ENCODE peak calls at places on chromosomes 2 and 18, in seven cellular contexts. I, R, Z, F, V, W and Y are unnamed samples.

GRCh38 chr2:99675110-99675661 is 185.4 kb upstream of the REV1 start:
- DNase-seq in Z (no peak), I (no peak), F (no peak), W (no peak), V (no peak), R (no peak), Y (no peak)

GRCh38 chr2:196660264-196660663 is 20.7 kb downstream of the CCDC150 start:
- DNase-seq in I (peak; percentile 26), R (no peak), Z (no peak), W (peak; percentile 79), F (peak; percentile 6), V (no peak), Y (no peak)

GRCh38 chr2:63840081-63840784 is 1.5 kb upstream of the UGP2 start:
- DNase-seq in F (no peak), Z (no peak), W (no peak), R (peak; percentile 88), V (no peak), I (no peak), Y (no peak)

GRCh38 chr2:220114443-220114842 is 487.0 kb downstream of the SLC4A3 start:
- DNase-seq in W (no peak), F (no peak), R (no peak), V (no peak), I (no peak), Z (no peak), Y (no peak)

GRCh38 chr2:158443613-158444012 is 12.9 kb downstream of the CCDC148 start:
- DNase-seq in V (no peak), F (no peak), Z (no peak), R (no peak), I (no peak), W (no peak), Y (no peak)

GRCh38 chr2:117272975-117273671 is 541.4 kb upstream of the DDX18 start:
- DNase-seq in Z (no peak), R (no peak), V (no peak), I (no peak), F (peak; percentile 31), W (no peak), Y (no peak)

GRCh38 chr2:168633895-168634294 is 168.5 kb upstream of the NOSTRIN start:
- DNase-seq in R (no peak), V (no peak), F (no peak), W (no peak), I (no peak), Z (no peak), Y (no peak)

GRCh38 chr18:77223221-77223639 is 26.4 kb upstream of the GALR1 start:
- DNase-seq in V (no peak), I (no peak), Z (no peak), F (peak; percentile 55), R (no peak), W (no peak), Y (no peak)

GRCh38 chr2:60550151-60550983 is 3.1 kb downstream of the BCL11A start:
- DNase-seq in I (peak; percentile 79), R (peak; percentile 96), W (peak; percentile 90), V (no peak), F (peak; percentile 62), Z (peak; percentile 88), Y (peak; percentile 28)

GRCh38 chr2:143558665-143559064 is 429.4 kb downstream of the ARHGAP15 start:
- DNase-seq in Z (no peak), W (peak; percentile 85), R (no peak), V (no peak), I (no peak), F (peak; percentile 73), Y (no peak)

GRCh38 chr2:121521359-121521758 is 9.3 kb upstream of the RNU4ATAC start:
- DNase-seq in V (no peak), R (no peak), F (no peak), Z (no peak), I (no peak), W (no peak), Y (no peak)

GRCh38 chr2:175965773-175966172 is 36.3 kb downstream of the LNPK start:
- DNase-seq in I (no peak), F (no peak), R (no peak), V (no peak), Z (no peak), W (no peak), Y (no peak)

GRCh38 chr2:19207452-19207851 is 151.0 kb downstream of the OSR1 start:
- DNase-seq in R (no peak), I (no peak), F (no peak), Z (no peak), W (no peak), V (no peak), Y (no peak)

GRCh38 chr2:177396630-177397460 is 4.3 kb downstream of the AGPS start:
- DNase-seq in R (peak; percentile 24), V (peak; percentile 90), W (peak; percentile 77), F (peak; percentile 97), Z (no peak), I (peak; percentile 76), Y (no peak)

GRCh38 chr2:126945118-126945517 is 46.4 kb downstream of the TEX51 start:
- DNase-seq in R (no peak), W (no peak), Z (no peak), V (no peak), I (no peak), F (peak; percentile 70), Y (no peak)

GRCh38 chr2:69704446-69704845 is 37.5 kb upstream of the ANXA4 start:
- DNase-seq in I (no peak), V (no peak), F (peak; percentile 75), Z (no peak), W (no peak), R (no peak), Y (no peak)

GRCh38 chr2:138922973-138923563 is 142.9 kb upstream of the NXPH2 start:
- DNase-seq in W (peak; percentile 24), V (peak; percentile 4), R (peak; percentile 58), F (peak; percentile 61), Z (no peak), I (peak; percentile 45), Y (no peak)